ENCODE peak calls at places on chromosomes 7 and 10, in nine cellular contexts. One of them, this sample, is unnamed.

GRCh38 chr7:107889992-107890391 is 991 bp upstream of the DLD start:
- DNase-seq in upper lobe of right lung: no peak
- DNase-seq in left ventricle myocardium superior: no peak
- DNase-seq in left cardiac atrium: no peak
- DNase-seq in OCI-LY7: no peak
- DNase-seq in neural progenitor cell: no peak
- DNase-seq in NCI-H1436: no peak
- DNase-seq in cerebellum: no peak
- DNase-seq in LoVo: no peak
- DNase-seq in this sample: no peak

GRCh38 chr7:104653870-104654401 is 325.5 kb downstream of the LHFPL3 start:
- DNase-seq in upper lobe of right lung: no peak
- DNase-seq in left ventricle myocardium superior: no peak
- DNase-seq in left cardiac atrium: no peak
- DNase-seq in OCI-LY7: no peak
- DNase-seq in neural progenitor cell: no peak
- DNase-seq in NCI-H1436: no peak
- DNase-seq in cerebellum: peak; percentile 26
- DNase-seq in LoVo: no peak
- DNase-seq in this sample: no peak

GRCh38 chr7:40597517-40597916 is 462.7 kb downstream of the SUGCT start:
- DNase-seq in upper lobe of right lung: no peak
- DNase-seq in left ventricle myocardium superior: no peak
- DNase-seq in left cardiac atrium: no peak
- DNase-seq in OCI-LY7: no peak
- DNase-seq in neural progenitor cell: no peak
- DNase-seq in NCI-H1436: no peak
- DNase-seq in cerebellum: no peak
- DNase-seq in LoVo: no peak
- DNase-seq in this sample: no peak

GRCh38 chr10:73110345-73110849 is at the start of gene NUDT13:
- DNase-seq in upper lobe of right lung: no peak
- DNase-seq in left ventricle myocardium superior: peak; percentile 54
- DNase-seq in left cardiac atrium: peak; percentile 71
- DNase-seq in OCI-LY7: no peak
- DNase-seq in neural progenitor cell: peak; percentile 66
- DNase-seq in NCI-H1436: peak; percentile 54
- DNase-seq in cerebellum: peak; percentile 65
- DNase-seq in LoVo: peak; percentile 50
- DNase-seq in this sample: peak; percentile 38

GRCh38 chr10:74227697-74228424 is 76.8 kb downstream of the ADK start:
- DNase-seq in upper lobe of right lung: no peak
- DNase-seq in left ventricle myocardium superior: no peak
- DNase-seq in left cardiac atrium: no peak
- DNase-seq in OCI-LY7: peak; percentile 50
- DNase-seq in neural progenitor cell: no peak
- DNase-seq in NCI-H1436: no peak
- DNase-seq in cerebellum: no peak
- DNase-seq in LoVo: no peak
- DNase-seq in this sample: no peak

GRCh38 chr7:27225005-27225934 is 17.3 kb upstream of the EVX1 start:
- DNase-seq in upper lobe of right lung: no peak
- DNase-seq in left ventricle myocardium superior: peak; percentile 35
- DNase-seq in left cardiac atrium: no peak
- DNase-seq in OCI-LY7: no peak
- DNase-seq in neural progenitor cell: peak; percentile 77
- DNase-seq in NCI-H1436: no peak
- DNase-seq in cerebellum: no peak
- DNase-seq in LoVo: no peak
- DNase-seq in this sample: no peak

GRCh38 chr7:110595694-110596093 is 495.2 kb upstream of the LRRN3 start:
- DNase-seq in upper lobe of right lung: no peak
- DNase-seq in left ventricle myocardium superior: no peak
- DNase-seq in left cardiac atrium: no peak
- DNase-seq in OCI-LY7: no peak
- DNase-seq in neural progenitor cell: peak; percentile 8
- DNase-seq in NCI-H1436: no peak
- DNase-seq in cerebellum: peak; percentile 26
- DNase-seq in LoVo: no peak
- DNase-seq in this sample: no peak

GRCh38 chr7:105857009-105857952 is 19.1 kb downstream of the ATXN7L1 start:
- DNase-seq in upper lobe of right lung: no peak
- DNase-seq in left ventricle myocardium superior: no peak
- DNase-seq in left cardiac atrium: no peak
- DNase-seq in OCI-LY7: no peak
- DNase-seq in neural progenitor cell: no peak
- DNase-seq in NCI-H1436: no peak
- DNase-seq in cerebellum: no peak
- DNase-seq in LoVo: no peak
- DNase-seq in this sample: no peak

GRCh38 chr7:95011156-95011928 is 103.9 kb downstream of the PPP1R9A start:
- DNase-seq in upper lobe of right lung: no peak
- DNase-seq in left ventricle myocardium superior: no peak
- DNase-seq in left cardiac atrium: no peak
- DNase-seq in OCI-LY7: no peak
- DNase-seq in neural progenitor cell: no peak
- DNase-seq in NCI-H1436: no peak
- DNase-seq in cerebellum: no peak
- DNase-seq in LoVo: no peak
- DNase-seq in this sample: peak; percentile 3